ENCODE peak calls at places on chromosomes 12 and 14, in four cellular contexts. M is A549, U is ovary, K is suprapubic skin. O is an unnamed sample.

GRCh38 chr12:131872154-131873046 is 22.0 kb upstream of the ULK1 start:
- DNase-seq in M (peak), U (no peak), K (no peak), O (peak)

GRCh38 chr12:42729532-42729895 is 140.0 kb upstream of the PRICKLE1 start:
- DNase-seq in K (no peak), U (no peak), M (no peak), O (no peak)

GRCh38 chr14:99143126-99143525 is 128.9 kb downstream of the BCL11B start:
- DNase-seq in U (no peak), M (no peak), K (no peak), O (no peak)

GRCh38 chr12:113439606-113440030 is 17.4 kb downstream of the SDSL start:
- DNase-seq in M (peak), U (peak), K (no peak), O (no peak)

GRCh38 chr12:116155383-116155782 is 122.1 kb downstream of the MED13L start:
- DNase-seq in M (no peak), K (no peak), U (no peak), O (no peak)

GRCh38 chr14:51776102-51776894 is 84.1 kb upstream of the GNG2 start:
- DNase-seq in U (peak), M (peak), K (no peak), O (no peak)

GRCh38 chr14:93231129-93231979 is 24.3 kb downstream of the UBR7 start:
- DNase-seq in K (no peak), U (no peak), M (peak), O (no peak)

GRCh38 chr12:62724947-62725447 is 210.0 kb downstream of the PPM1H start:
- DNase-seq in U (peak), K (no peak), M (peak), O (peak)

GRCh38 chr12:113277511-113277910 is 56.2 kb downstream of the TPCN1 start:
- DNase-seq in K (peak), U (no peak), M (no peak), O (no peak)

GRCh38 chr12:121805171-121805687 is 1.4 kb downstream of the SETD1B start:
- DNase-seq in U (no peak), M (peak), K (peak), O (no peak)

GRCh38 chr14:56487761-56488160 is 91.8 kb upstream of the TMEM260 start:
- DNase-seq in M (no peak), K (no peak), U (no peak), O (no peak)

GRCh38 chr12:44193281-44193680 is 357.4 kb downstream of the TMEM117 start:
- DNase-seq in M (no peak), U (no peak), K (no peak), O (no peak)

GRCh38 chr14:103280278-103280917 is 53.6 kb upstream of the EIF5 start:
- DNase-seq in U (no peak), M (no peak), K (no peak), O (no peak)

GRCh38 chr14:24196071-24197061 is 1.1 kb upstream of the TM9SF1 start:
- DNase-seq in K (no peak), U (no peak), M (peak), O (no peak)

GRCh38 chr14:91919814-91920213 is 27.7 kb downstream of the FBLN5 start:
- DNase-seq in K (no peak), M (no peak), U (no peak), O (peak)

GRCh38 chr12:95548056-95548538 is 3.2 kb downstream of the USP44 start:
- DNase-seq in K (peak), M (no peak), U (peak), O (no peak)

GRCh38 chr14:76203086-76204001 is 51.6 kb downstream of the GPATCH2L start:
- DNase-seq in U (peak), M (peak), K (no peak), O (no peak)

GRCh38 chr12:52164624-52165023 is 27.2 kb downstream of the KRT80 start:
- DNase-seq in U (no peak), M (peak), K (no peak), O (no peak)

GRCh38 chr14:23119362-23120327 is 590 bp upstream of the CEBPE start:
- DNase-seq in M (no peak), K (no peak), U (peak), O (no peak)

GRCh38 chr12:59936546-59936945 is 340.7 kb downstream of the SLC16A7 start:
- DNase-seq in K (no peak), U (no peak), M (no peak), O (no peak)

GRCh38 chr12:59934486-59934885 is 338.7 kb downstream of the SLC16A7 start:
- DNase-seq in U (no peak), K (no peak), M (no peak), O (no peak)

GRCh38 chr12:59940676-59941342 is 345.0 kb downstream of the SLC16A7 start:
- DNase-seq in U (no peak), K (no peak), M (no peak), O (no peak)

GRCh38 chr12:59938190-59938962 is 342.5 kb downstream of the SLC16A7 start:
- DNase-seq in K (no peak), U (no peak), M (peak), O (no peak)

DNA sequence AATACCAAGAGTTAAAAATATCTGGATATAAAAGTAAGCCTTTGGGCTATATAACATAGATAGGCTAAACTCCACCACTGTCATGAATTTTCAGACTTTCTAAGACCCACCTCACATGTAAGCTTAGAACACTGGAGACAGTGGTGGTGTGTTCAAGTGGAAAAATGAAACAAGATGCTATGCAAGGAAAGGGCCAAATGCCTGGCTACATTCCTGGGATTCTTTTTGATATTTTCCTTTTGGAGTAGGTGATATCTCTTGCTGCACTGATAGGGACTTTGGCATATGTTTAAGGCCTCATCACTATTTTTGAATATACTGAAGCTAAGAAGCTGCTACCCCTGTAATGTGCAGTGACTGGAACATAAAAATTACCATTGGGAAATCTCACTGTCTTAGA is 341.3 kb downstream of the SLC16A7 start:
- DNase-seq in K (no peak), M (no peak), U (no peak), O (no peak)
- H3K27ac ChIP-seq in K (no peak), M (no peak), U (no peak), O (no peak)

DNA sequence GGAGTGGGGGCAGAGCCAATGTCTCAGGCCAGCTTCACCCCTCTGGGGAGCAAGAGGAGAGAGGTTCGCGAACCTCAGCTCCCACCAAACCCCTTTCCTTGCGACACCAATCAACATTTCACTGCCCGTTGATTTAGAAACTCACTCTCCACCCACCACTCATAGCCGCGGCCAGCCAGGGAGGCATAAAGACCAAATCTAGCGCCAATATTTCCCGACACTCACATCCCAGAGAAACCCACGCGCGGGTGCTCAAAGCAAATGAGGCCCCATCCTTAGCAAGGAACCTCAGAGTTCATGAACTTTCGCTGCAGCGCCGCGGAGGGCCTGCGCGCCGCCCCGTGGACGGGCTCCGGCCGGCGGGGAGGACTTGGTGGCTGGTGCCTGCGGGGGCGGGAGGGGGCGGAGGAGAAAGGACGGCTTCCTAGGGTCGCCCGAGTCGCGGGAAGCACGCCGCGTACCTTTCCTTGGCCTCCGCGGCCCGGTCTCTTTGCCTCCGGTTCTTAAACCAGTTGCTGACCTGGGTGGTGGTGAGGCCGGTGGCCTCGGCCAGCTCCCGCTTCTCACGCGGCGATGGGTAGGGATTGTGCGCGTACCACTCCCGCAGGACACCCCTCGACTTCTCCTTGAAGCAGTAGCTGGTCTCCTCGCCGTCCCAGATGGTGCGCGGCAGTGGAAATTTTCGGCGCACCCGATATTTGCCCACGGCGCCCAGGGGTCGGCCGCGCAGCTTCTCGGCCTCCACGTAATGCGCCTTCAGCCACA is 926 bp downstream of the SIX1 start:
- DNase-seq in U (no peak), K (no peak), M (peak), O (no peak)
- H3K4me3 ChIP-seq in U (peak), K (peak), M (peak), O (peak)

DNA sequence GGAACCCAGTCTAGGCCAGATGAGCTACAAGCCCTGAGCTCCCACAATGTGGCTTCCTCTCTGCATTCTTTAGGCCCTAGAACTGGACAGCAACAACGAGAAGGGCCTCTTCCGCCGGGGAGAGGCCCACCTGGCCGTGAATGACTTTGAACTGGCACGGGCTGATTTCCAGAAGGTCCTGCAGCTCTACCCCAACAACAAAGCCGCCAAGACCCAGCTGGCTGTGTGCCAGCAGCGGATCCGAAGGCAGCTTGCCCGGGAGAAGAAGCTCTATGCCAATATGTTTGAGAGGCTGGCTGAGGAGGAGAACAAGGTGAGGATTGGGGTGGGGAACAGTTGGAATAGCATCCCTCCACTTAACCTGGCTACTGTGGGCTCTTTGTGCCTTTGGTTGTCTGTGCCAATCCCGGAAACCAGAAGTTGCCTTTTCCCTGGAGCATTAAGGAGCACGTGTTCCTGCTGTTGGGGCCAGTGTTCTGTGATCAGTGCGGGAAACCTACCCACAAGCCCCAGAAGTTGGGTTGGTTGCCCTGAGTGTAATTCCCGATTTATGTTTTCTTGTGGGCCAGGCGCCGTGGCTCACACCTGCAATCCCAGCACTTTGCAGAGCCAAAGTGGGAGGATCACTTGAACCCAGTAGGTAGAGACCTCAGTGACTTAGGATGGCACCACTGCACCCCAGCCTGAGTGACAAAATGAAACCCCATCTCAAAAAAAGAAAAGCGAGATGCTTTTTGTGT is 6.4 kb downstream of the FKBP4 start:
- DNase-seq in K (no peak), M (no peak), U (no peak), O (no peak)
- TF ChIP-seq POLR2A in K (no peak), M (no peak), U (no peak), O (no peak)

GRCh38 chr14:79137836-79138235 is 967.7 kb downstream of the NRXN3 start:
- DNase-seq in M (no peak), U (no peak), K (no peak), O (no peak)
- H3K27ac ChIP-seq in M (no peak), U (no peak), K (no peak), O (no peak)

GRCh38 chr12:57215668-57216013 is 953 bp upstream of the NXPH4 start:
- DNase-seq in U (no peak), M (no peak), K (no peak), O (no peak)
- H3K4me3 ChIP-seq in U (no peak), M (peak), K (peak), O (no peak)

GRCh38 chr12:122965851-122966742 is at the start of gene ABCB9:
- DNase-seq in U (peak), M (peak), K (peak), O (peak)
- TF ChIP-seq POLR2A in U (no peak), M (peak), K (no peak), O (no peak)

DNA sequence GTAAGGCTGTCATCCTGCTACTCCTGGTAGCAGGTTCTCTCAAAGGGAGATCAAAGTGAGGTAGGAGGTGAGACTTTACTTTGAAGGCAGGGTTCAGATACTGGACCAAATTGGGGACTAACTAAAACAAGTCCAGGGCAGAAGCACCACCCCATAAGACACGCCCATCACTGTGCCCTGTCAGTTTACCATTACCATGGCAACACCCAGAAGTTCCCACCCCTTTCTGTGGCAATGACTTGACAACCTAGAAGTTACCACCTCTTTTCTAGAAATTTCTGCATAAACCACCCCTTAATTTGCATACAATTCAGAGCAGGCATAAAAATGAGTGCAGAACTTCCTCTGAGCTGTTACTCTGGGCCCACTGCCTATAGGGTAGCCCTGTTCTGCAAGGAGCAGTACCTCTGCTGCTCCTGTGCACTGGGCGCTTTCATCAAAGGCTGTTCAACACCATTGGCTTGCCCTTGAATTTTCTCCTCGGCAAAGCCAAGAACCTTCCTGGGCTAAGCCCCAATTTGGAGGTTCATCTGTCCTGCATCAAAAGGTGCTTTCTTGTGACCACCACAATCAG is 64.8 kb upstream of the MAX start:
- DNase-seq in K (no peak), M (peak), U (no peak), O (no peak)
- H3K27ac ChIP-seq in K (no peak), M (peak), U (no peak), O (no peak)

GRCh38 chr12:18907154-18907553 is 169.2 kb downstream of the CAPZA3 start:
- DNase-seq in K (no peak), U (no peak), M (no peak), O (no peak)

GRCh38 chr12:18905134-18905533 is 167.2 kb downstream of the CAPZA3 start:
- DNase-seq in K (no peak), U (no peak), M (peak), O (no peak)

GRCh38 chr12:18906354-18906753 is 168.4 kb downstream of the CAPZA3 start:
- DNase-seq in U (no peak), M (no peak), K (no peak), O (no peak)

DNA sequence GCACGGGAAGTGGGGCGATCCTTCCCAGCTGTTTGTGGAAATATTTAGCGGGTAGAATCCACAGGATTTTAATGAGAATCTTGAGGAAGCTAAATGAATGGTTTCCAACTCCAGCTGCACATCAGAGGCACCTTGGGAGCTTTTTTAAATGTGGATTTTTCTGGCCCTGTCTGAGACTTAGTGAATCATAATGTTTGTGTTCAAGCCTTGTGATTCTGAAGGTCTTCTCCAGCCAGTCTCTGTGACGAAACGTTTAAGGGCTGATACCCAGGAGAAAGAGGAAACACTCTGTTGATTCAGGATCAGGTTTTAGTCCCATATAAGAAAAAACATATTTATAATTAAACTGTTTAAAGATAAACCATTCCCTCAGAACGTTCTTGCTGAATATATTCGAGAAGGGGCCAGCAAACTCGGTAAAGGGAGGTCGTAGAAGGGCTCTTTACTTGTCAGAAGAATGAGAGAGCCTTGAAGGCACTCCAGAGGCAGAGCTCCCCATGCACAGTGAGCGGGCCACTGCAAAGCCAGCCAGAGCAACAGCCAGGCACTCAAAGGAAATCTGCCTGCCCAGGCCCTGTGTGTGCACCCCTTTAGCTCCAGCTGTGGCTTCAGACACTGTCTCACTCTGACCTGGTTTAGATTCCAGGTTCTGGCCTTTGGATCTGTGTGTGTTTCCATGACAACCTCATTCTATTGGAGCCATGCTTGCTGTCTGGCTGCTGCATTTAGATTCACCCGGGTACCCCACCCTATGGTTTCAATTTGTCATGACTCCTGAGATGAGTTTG is 170.1 kb downstream of the CAPZA3 start:
- DNase-seq in U (no peak), K (no peak), M (no peak), O (no peak)
- H3K4me3 ChIP-seq in U (no peak), K (no peak), M (no peak), O (no peak)

GRCh38 chr12:119372540-119372939 is 38.0 kb downstream of the CCDC60 start:
- DNase-seq in U (no peak), M (no peak), K (no peak), O (no peak)

GRCh38 chr12:119375619-119376018 is 41.1 kb downstream of the CCDC60 start:
- DNase-seq in U (no peak), K (no peak), M (no peak), O (no peak)

GRCh38 chr12:119369907-119370546 is 35.5 kb downstream of the CCDC60 start:
- DNase-seq in M (no peak), U (no peak), K (no peak), O (no peak)

GRCh38 chr12:119374615-119375014 is 40.1 kb downstream of the CCDC60 start:
- DNase-seq in M (no peak), K (no peak), U (no peak), O (no peak)

GRCh38 chr12:119375170-119375569 is 40.6 kb downstream of the CCDC60 start:
- DNase-seq in M (no peak), K (no peak), U (no peak), O (no peak)
- TF ChIP-seq POLR2A in M (no peak), K (no peak), U (no peak), O (no peak)

O was measured in breast epithelium.